ENCODE peak calls at places on chromosomes 6 and 20, in seven cellular contexts. Y, D, H, W, R, O and F are unnamed samples.

GRCh38 chr6:33424855-33425667 is 5.2 kb downstream of the SYNGAP1 start:
- DNase-seq in W (no peak), O (no peak), D (no peak), R (no peak), H (no peak), Y (no peak), F (no peak)

GRCh38 chr6:56517155-56517745 is 125.4 kb downstream of the DST start:
- DNase-seq in W (no peak), R (no peak), O (no peak), H (peak), Y (no peak), D (no peak), F (no peak)

GRCh38 chr20:23258747-23259121 is 91.9 kb upstream of the NXT1 start:
- DNase-seq in O (no peak), Y (no peak), R (no peak), H (no peak), D (no peak), W (no peak), F (no peak)

GRCh38 chr6:43171284-43172126 is 436 bp downstream of the SRF start:
- DNase-seq in H (no peak), R (peak), D (no peak), W (no peak), O (no peak), Y (no peak), F (no peak)

GRCh38 chr6:32168807-32169206 is 4.4 kb downstream of the EGFL8 start:
- DNase-seq in W (no peak), D (no peak), Y (no peak), O (no peak), R (no peak), H (peak), F (no peak)

GRCh38 chr6:163231356-163232014 is 183.0 kb upstream of the QKI start:
- DNase-seq in Y (no peak), H (no peak), R (no peak), D (no peak), W (no peak), O (no peak), F (no peak)

GRCh38 chr6:7267521-7268091 is 45.4 kb downstream of the SSR1 start:
- DNase-seq in D (peak), O (no peak), H (peak), Y (no peak), W (peak), R (peak), F (peak)

GRCh38 chr20:32390999-32391398 is 32.9 kb downstream of the ASXL1 start:
- DNase-seq in D (no peak), W (no peak), O (no peak), H (no peak), Y (no peak), R (no peak), F (no peak)

GRCh38 chr6:106894978-106895702 is 79.4 kb downstream of the CD24 start:
- DNase-seq in W (peak), R (no peak), D (no peak), H (peak), Y (no peak), O (no peak), F (peak)

GRCh38 chr20:8216375-8217200 is 84.5 kb downstream of the PLCB1 start:
- DNase-seq in O (no peak), Y (no peak), W (no peak), R (no peak), D (no peak), H (no peak), F (no peak)

GRCh38 chr6:41901882-41902519 is 6.8 kb upstream of the USP49 start:
- DNase-seq in Y (no peak), W (no peak), O (no peak), H (peak), D (no peak), R (no peak), F (no peak)

GRCh38 chr6:15500901-15501805 is 161.7 kb downstream of the DTNBP1 start:
- DNase-seq in O (no peak), H (no peak), R (no peak), W (no peak), D (no peak), Y (no peak), F (no peak)

GRCh38 chr6:40550096-40550731 is 37.0 kb downstream of the LRFN2 start:
- DNase-seq in H (peak), W (peak), R (peak), D (peak), Y (no peak), O (no peak), F (peak)

GRCh38 chr6:49406241-49406970 is 56.6 kb downstream of the MMUT start:
- DNase-seq in R (no peak), W (no peak), D (no peak), O (no peak), H (peak), Y (no peak), F (peak)

GRCh38 chr6:138653435-138653834 is 120.1 kb upstream of the CCDC28A start:
- DNase-seq in D (no peak), Y (no peak), H (no peak), R (no peak), W (no peak), O (no peak), F (no peak)

GRCh38 chr20:62980970-62981369 is 25.8 kb downstream of the BHLHE23 start:
- DNase-seq in H (peak), R (no peak), W (no peak), Y (no peak), O (no peak), D (no peak), F (no peak)

GRCh38 chr20:35506179-35506578 is 23.3 kb downstream of the C20orf173 start:
- DNase-seq in D (no peak), H (peak), R (no peak), Y (no peak), O (no peak), W (no peak), F (no peak)

GRCh38 chr6:47334334-47334733 is 24.6 kb upstream of the TNFRSF21 start:
- DNase-seq in O (no peak), W (no peak), Y (no peak), H (peak), D (no peak), R (no peak), F (no peak)

GRCh38 chr20:58251979-58252591 is 23.6 kb upstream of the ANKRD60 start:
- DNase-seq in R (peak), W (peak), D (peak), H (peak), O (no peak), Y (no peak), F (no peak)

GRCh38 chr6:41941280-41942044 is at the start of gene CCND3:
- DNase-seq in H (no peak), O (peak), Y (peak), W (peak), R (peak), D (peak), F (peak)

GRCh38 chr6:149190228-149190831 is 127.2 kb upstream of the TAB2 start:
- DNase-seq in O (peak), Y (peak), D (no peak), R (no peak), W (peak), H (peak), F (no peak)

GRCh38 chr20:63434599-63435378 is 37.7 kb downstream of the KCNQ2 start:
- DNase-seq in W (peak), R (peak), O (peak), D (peak), Y (peak), H (peak), F (peak)

GRCh38 chr6:115706324-115706723 is 354.4 kb downstream of the FRK start:
- DNase-seq in W (no peak), H (no peak), R (no peak), D (no peak), Y (no peak), O (no peak), F (no peak)

GRCh38 chr20:2757001-2757400 is 43.4 kb downstream of the CPXM1 start:
- DNase-seq in R (no peak), D (no peak), Y (no peak), W (no peak), O (no peak), H (no peak), F (no peak)

GRCh38 chr20:2754426-2754825 is 46.0 kb downstream of the CPXM1 start:
- DNase-seq in Y (no peak), R (no peak), H (no peak), D (no peak), O (no peak), W (no peak), F (no peak)

GRCh38 chr20:2755451-2756055 is 44.9 kb downstream of the CPXM1 start:
- DNase-seq in Y (no peak), H (no peak), W (no peak), O (no peak), R (no peak), D (no peak), F (no peak)

GRCh38 chr20:2757969-2758368 is 42.5 kb downstream of the CPXM1 start:
- DNase-seq in D (no peak), W (no peak), Y (no peak), R (no peak), O (no peak), H (no peak), F (no peak)

DNA sequence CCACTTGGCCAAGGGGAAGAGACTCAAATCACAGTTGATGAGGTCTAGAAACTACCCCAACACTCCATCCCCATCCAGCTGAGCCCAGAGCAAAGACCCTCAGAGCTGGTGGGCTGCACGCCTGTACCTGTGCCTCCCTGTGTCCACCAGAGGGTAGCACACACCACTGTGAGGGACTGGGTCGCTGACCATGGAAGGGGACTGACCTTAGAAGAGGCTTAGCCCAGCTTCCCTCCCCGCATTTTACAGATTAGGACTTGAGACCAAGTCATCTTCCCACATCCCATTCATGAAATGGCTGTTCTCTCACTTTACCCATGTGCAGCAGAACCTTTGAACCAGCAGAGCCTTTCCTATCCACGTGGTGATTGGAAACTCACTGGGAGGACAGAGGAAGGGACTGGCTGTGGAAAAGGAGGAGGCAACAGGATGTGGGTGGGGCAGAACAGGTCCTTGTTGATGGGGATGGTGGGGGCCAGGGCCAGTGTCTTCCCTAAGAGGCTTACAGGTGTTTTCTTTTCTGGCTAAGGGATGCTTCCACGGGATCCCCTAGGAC is 44.3 kb downstream of the CPXM1 start:
- DNase-seq in R (no peak), O (no peak), H (peak), D (peak), W (no peak), Y (no peak), F (peak)
- TF ChIP-seq CTCF in R (peak), O (peak), H (peak), D (peak), W (peak), Y (peak), F (peak)

DNA sequence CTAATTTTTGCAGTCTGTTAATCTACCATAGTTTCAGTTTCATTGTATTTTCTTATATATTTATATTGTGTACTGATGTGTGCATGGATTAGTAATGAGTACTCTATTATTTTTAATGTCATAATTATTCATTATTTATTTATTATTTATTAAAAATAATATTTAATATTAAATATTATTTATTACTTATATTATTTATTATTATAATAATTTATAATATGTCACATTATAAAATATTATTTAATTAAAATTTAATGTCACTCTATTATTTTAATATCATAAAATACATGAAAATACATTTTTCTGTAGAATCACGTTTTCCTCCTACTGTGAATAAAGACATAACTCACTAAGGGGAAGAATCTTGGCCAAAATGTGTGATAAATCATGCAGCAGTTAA is 30.5 kb downstream of the POM121L2 start:
- DNase-seq in R (no peak), D (no peak), H (no peak), O (no peak), W (no peak), Y (no peak), F (no peak)
- H3K4me3 ChIP-seq in R (peak), D (peak), H (no peak), O (no peak), W (no peak), Y (no peak), F (no peak)

GRCh38 chr6:52536424-52536916 is 40.4 kb downstream of the TRAM2 start:
- DNase-seq in W (no peak), O (no peak), H (no peak), R (no peak), Y (no peak), D (no peak), F (no peak)

GRCh38 chr6:52535711-52536423 is 41.0 kb downstream of the TRAM2 start:
- DNase-seq in Y (no peak), R (no peak), H (no peak), W (no peak), D (no peak), O (no peak), F (no peak)

GRCh38 chr6:52538252-52538905 is 38.5 kb downstream of the TRAM2 start:
- DNase-seq in D (no peak), O (no peak), Y (no peak), R (no peak), H (no peak), W (no peak), F (no peak)

GRCh38 chr6:52538921-52539354 is 37.9 kb downstream of the TRAM2 start:
- DNase-seq in D (no peak), O (no peak), H (peak), W (peak), Y (no peak), R (no peak), F (no peak)

DNA sequence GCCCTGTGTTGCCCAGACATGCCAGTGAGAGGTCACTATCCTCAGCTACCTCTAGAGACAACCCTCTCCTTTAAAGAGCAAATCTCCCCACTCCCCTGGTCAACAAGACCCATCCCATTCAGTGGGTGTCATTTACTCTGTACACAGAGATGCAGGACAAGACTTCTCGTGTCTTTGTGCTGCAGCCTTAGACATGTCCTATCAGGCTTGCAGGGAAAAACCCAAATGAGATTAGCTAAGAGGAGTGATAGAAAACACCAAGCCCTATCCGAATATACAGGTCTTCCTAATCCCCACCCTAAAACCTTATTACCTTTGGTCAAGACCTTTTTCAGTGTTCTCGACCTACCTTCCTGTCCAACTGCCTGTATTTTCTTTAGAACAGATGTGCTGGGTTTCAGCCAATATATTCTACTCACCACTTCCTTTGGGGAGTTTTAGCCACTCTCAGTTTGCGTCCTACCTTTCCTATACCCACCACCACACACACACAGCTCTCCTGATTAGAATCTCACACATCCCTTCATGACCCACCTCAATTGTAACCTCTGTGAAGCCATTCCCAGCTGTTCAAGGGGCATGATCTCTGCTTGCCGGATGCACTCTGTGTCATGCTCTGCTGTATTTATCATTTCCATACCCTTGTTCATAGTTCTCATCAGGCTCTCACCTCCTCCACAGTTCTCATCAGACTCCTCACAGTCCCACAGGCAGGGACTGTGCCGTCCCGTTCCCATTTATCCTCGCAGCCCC is 39.7 kb downstream of the TRAM2 start:
- DNase-seq in H (peak), W (no peak), R (no peak), D (no peak), Y (no peak), O (no peak), F (no peak)
- TF ChIP-seq CTCF in H (no peak), W (no peak), R (no peak), D (no peak), Y (no peak), O (no peak), F (no peak)

DNA sequence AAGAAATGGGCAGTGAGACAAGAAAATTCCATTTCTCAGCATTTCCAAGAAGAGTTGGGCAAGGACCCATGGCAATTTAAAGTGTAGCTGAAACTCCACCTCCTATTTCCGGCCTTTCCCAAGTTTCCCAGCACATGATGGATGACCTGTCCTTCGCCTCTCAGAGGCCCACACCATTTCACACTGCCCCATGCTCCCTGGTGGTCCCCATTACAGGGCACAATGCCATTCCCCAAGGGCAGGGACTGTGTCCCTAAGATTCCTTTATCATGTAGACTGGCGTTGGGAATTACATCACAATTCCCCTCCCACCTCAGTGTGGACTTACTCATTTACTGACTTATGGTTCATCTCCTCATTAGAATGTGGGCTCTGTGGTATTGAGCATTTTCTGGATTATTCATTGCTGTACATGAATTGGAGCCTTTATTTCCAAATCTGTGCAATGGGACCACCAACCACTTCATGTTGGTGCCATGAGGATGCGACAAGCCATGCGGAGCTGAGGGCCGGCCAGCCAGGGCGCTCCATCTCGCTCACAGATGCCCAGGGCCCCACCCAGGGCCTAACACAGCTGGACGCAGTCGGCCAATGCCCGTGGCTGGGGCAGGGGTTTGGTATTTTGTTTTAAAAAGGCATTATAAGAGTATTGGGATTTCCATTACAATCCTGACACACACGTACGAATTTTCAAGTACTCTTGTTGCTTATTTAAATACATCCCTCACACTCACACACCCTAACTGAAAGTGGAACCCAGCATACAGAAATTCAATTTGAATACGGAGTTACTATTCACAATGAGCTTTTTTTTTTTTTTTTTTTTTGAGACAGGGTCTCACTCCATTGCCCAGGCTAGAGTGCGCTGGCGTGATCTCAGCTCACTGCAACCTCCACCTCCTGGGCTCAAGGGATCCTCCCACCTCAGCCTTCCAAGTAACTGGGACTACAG is 5.4 kb downstream of the ACSS1 start:
- DNase-seq in W (peak), Y (no peak), H (no peak), R (no peak), O (no peak), D (no peak), F (no peak)
- H3K4me3 ChIP-seq in W (no peak), Y (peak), H (no peak), R (no peak), O (no peak), D (no peak), F (no peak)

GRCh38 chr6:154407440-154407839 is 50.8 kb upstream of the IPCEF1 start:
- DNase-seq in W (no peak), O (no peak), H (no peak), Y (no peak), D (no peak), R (no peak), F (no peak)

GRCh38 chr6:154410619-154411044 is 54.0 kb upstream of the IPCEF1 start:
- DNase-seq in H (peak), O (peak), W (peak), Y (no peak), R (peak), D (peak), F (peak)

GRCh38 chr6:154411076-154411475 is 54.5 kb upstream of the IPCEF1 start:
- DNase-seq in O (no peak), W (peak), Y (no peak), D (no peak), H (no peak), R (no peak), F (no peak)

GRCh38 chr6:154410215-154410614 is 53.6 kb upstream of the IPCEF1 start:
- DNase-seq in Y (no peak), R (no peak), D (no peak), H (no peak), W (no peak), O (no peak), F (no peak)

GRCh38 chr6:154408906-154409500 is 52.4 kb upstream of the IPCEF1 start:
- DNase-seq in H (peak), D (no peak), Y (no peak), R (peak), O (no peak), W (no peak), F (no peak)
- TF ChIP-seq CTCF in H (peak), D (peak), Y (peak), R (peak), O (peak), W (peak), F (peak)

GRCh38 chr20:17391108-17391771 is 139.9 kb downstream of the BFSP1 start:
- DNase-seq in Y (no peak), R (no peak), H (no peak), W (no peak), O (no peak), D (no peak), F (no peak)
- H3K4me3 ChIP-seq in Y (no peak), R (no peak), H (no peak), W (no peak), O (no peak), D (no peak), F (no peak)

DNA sequence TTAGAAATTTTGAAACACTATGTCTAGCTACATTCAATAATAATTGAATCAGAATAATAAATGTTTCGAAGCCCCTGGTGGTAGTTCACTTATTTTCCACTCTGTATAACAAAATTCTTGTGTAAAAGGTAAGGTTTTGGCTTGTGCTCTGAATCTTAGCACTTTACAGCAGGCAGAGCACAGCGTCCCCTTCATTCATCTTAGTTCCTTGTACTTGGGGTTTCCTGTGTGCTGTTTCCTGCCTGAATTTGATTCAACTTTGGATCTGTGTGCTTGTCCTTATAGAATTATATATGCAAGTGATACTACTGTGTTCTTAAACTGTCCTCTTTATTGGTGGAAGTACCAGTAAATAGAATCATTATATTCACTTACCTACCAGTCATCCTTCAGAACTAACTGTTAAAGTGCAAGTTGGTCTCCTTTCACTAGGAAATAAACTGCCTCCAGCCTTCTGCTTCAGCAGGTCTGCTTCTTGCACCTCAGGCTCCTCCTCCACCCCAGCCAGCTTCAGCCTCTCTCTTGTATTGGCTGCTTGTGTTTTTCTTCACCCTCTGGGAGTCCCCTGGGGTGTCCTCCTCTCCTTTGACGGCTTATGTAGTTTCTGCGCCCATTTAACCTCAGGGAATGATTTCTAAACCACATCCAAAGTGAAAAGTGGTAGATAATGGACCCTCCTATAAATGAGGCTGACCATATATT is 28.8 kb upstream of the TULP4 start:
- DNase-seq in O (no peak), R (peak), Y (no peak), W (peak), D (no peak), H (peak), F (no peak)
- TF ChIP-seq CTCF in O (no peak), R (no peak), Y (no peak), W (no peak), D (no peak), H (no peak), F (no peak)

GRCh38 chr6:119917186-119917585 is 567.6 kb upstream of the MAN1A1 start:
- DNase-seq in R (no peak), D (no peak), O (no peak), Y (no peak), H (no peak), W (no peak), F (no peak)
- H3K4me3 ChIP-seq in R (no peak), D (no peak), O (no peak), Y (no peak), H (no peak), W (no peak), F (no peak)